ENCODE peak calls at places on chromosomes 6 and 20, in six cellular contexts. One of them, this sample, is unnamed.

GRCh38 chr6:31826793-31827285 is 699 bp upstream of the HSPA1B start:
- DNase-seq in effector memory CD4-positive, alpha-beta T cell: no peak
- DNase-seq in neuronal stem cell: no peak
- DNase-seq in adrenal gland: peak; percentile 90
- DNase-seq in spleen: peak; percentile 90
- DNase-seq in endodermal cell: peak; percentile 85
- DNase-seq in this sample: peak; percentile 91

GRCh38 chr20:4156411-4156810 is 141.1 kb upstream of the RNF24 start:
- DNase-seq in effector memory CD4-positive, alpha-beta T cell: no peak
- DNase-seq in neuronal stem cell: no peak
- DNase-seq in adrenal gland: no peak
- DNase-seq in spleen: peak; percentile 29
- DNase-seq in endodermal cell: no peak
- DNase-seq in this sample: no peak

GRCh38 chr20:59971428-59971827 is 13.2 kb downstream of the CDH26 start:
- DNase-seq in effector memory CD4-positive, alpha-beta T cell: no peak
- DNase-seq in neuronal stem cell: no peak
- DNase-seq in adrenal gland: no peak
- DNase-seq in spleen: no peak
- DNase-seq in endodermal cell: no peak
- DNase-seq in this sample: no peak

GRCh38 chr20:64130876-64131275 is 23.5 kb upstream of the NPBWR2 start:
- DNase-seq in effector memory CD4-positive, alpha-beta T cell: no peak
- DNase-seq in neuronal stem cell: no peak
- DNase-seq in adrenal gland: no peak
- DNase-seq in spleen: peak; percentile 34
- DNase-seq in endodermal cell: no peak
- DNase-seq in this sample: peak; percentile 5

GRCh38 chr6:37103169-37104039 is 66.5 kb upstream of the PIM1 start:
- DNase-seq in effector memory CD4-positive, alpha-beta T cell: no peak
- DNase-seq in neuronal stem cell: no peak
- DNase-seq in adrenal gland: peak; percentile 88
- DNase-seq in spleen: peak; percentile 81
- DNase-seq in endodermal cell: peak; percentile 74
- DNase-seq in this sample: peak; percentile 77

GRCh38 chr6:110476046-110476849 is at the start of gene SLC22A16:
- DNase-seq in effector memory CD4-positive, alpha-beta T cell: no peak
- DNase-seq in neuronal stem cell: no peak
- DNase-seq in adrenal gland: no peak
- DNase-seq in spleen: peak; percentile 83
- DNase-seq in endodermal cell: no peak
- DNase-seq in this sample: no peak

GRCh38 chr20:46267108-46267820 is 41.0 kb downstream of the CDH22 start:
- DNase-seq in effector memory CD4-positive, alpha-beta T cell: no peak
- DNase-seq in neuronal stem cell: no peak
- DNase-seq in adrenal gland: no peak
- DNase-seq in spleen: no peak
- DNase-seq in endodermal cell: no peak
- DNase-seq in this sample: no peak

GRCh38 chr20:35340436-35340835 is 48.2 kb upstream of the FAM83C start:
- DNase-seq in effector memory CD4-positive, alpha-beta T cell: no peak
- DNase-seq in neuronal stem cell: no peak
- DNase-seq in adrenal gland: no peak
- DNase-seq in spleen: no peak
- DNase-seq in endodermal cell: no peak
- DNase-seq in this sample: no peak

GRCh38 chr20:34344256-34344637 is 18.8 kb upstream of the ITCH start:
- DNase-seq in effector memory CD4-positive, alpha-beta T cell: no peak
- DNase-seq in neuronal stem cell: no peak
- DNase-seq in adrenal gland: no peak
- DNase-seq in spleen: no peak
- DNase-seq in endodermal cell: no peak
- DNase-seq in this sample: no peak

GRCh38 chr6:112251170-112251945 is 3.0 kb downstream of the LAMA4 start:
- DNase-seq in effector memory CD4-positive, alpha-beta T cell: no peak
- DNase-seq in neuronal stem cell: no peak
- DNase-seq in adrenal gland: no peak
- DNase-seq in spleen: no peak
- DNase-seq in endodermal cell: no peak
- DNase-seq in this sample: peak; percentile 57
- H3K4me3 ChIP-seq in effector memory CD4-positive, alpha-beta T cell: no peak overlapping the region
- H3K4me3 ChIP-seq in neuronal stem cell: no peak overlapping the region
- H3K4me3 ChIP-seq in adrenal gland: no peak overlapping the region
- H3K4me3 ChIP-seq in spleen: no peak overlapping the region
- H3K4me3 ChIP-seq in endodermal cell: no peak overlapping the region
- H3K4me3 ChIP-seq in this sample: peak overlapping the region; percentile 73

DNA sequence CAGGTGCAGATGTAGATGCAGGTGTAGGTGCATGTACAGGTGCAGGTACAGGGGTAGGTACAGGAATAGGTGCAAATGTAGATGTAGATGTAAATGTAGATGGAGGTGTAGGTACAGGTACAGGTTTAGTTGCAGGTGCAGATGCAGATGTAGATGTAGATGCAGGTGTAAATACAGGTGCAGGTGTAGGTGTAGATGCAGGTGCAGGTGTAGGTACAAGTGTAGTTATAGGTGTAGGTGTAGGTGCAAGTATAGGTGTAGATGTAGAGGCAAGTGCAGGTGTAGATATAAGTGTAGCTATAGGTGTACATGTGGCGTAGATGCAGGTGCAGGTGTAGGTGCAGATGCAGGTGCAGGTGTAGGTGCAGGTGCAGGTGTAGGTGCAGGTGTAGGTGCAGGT is 34.2 kb upstream of the CDH4 start:
- DNase-seq in effector memory CD4-positive, alpha-beta T cell: no peak
- DNase-seq in neuronal stem cell: no peak
- DNase-seq in adrenal gland: no peak
- DNase-seq in spleen: no peak
- DNase-seq in endodermal cell: no peak
- DNase-seq in this sample: no peak
- H3K27me3 ChIP-seq in effector memory CD4-positive, alpha-beta T cell: peaks cover 3% of the 10 kb centered on the region
- H3K27me3 ChIP-seq in neuronal stem cell: no peaks in the 10 kb centered on the region
- H3K27me3 ChIP-seq in adrenal gland: peaks cover 21% of the 10 kb centered on the region
- H3K27me3 ChIP-seq in spleen: no peaks in the 10 kb centered on the region
- H3K27me3 ChIP-seq in endodermal cell: peaks cover 11% of the 10 kb centered on the region
- H3K27me3 ChIP-seq in this sample: no peaks in the 10 kb centered on the region

GRCh38 chr6:43900560-43901329 is 130.7 kb downstream of the VEGFA start:
- DNase-seq in effector memory CD4-positive, alpha-beta T cell: no peak
- DNase-seq in neuronal stem cell: no peak
- DNase-seq in adrenal gland: no peak
- DNase-seq in spleen: peak; percentile 54
- DNase-seq in endodermal cell: no peak
- DNase-seq in this sample: no peak
- H3K4me1 ChIP-seq in effector memory CD4-positive, alpha-beta T cell: no peaks in the 10 kb centered on the region
- H3K4me1 ChIP-seq in neuronal stem cell: no peaks in the 10 kb centered on the region
- H3K4me1 ChIP-seq in adrenal gland: no peaks in the 10 kb centered on the region
- H3K4me1 ChIP-seq in spleen: no peaks in the 10 kb centered on the region
- H3K4me1 ChIP-seq in endodermal cell: peaks cover 24% of the 10 kb centered on the region
- H3K4me1 ChIP-seq in this sample: peaks cover 9% of the 10 kb centered on the region

GRCh38 chr20:43910564-43910963 is 4.1 kb upstream of the TOX2 start:
- DNase-seq in effector memory CD4-positive, alpha-beta T cell: no peak
- DNase-seq in neuronal stem cell: no peak
- DNase-seq in adrenal gland: peak; percentile 41
- DNase-seq in spleen: no peak
- DNase-seq in endodermal cell: peak; percentile 22
- DNase-seq in this sample: no peak
- H3K4me3 ChIP-seq in effector memory CD4-positive, alpha-beta T cell: no peak overlapping the region
- H3K4me3 ChIP-seq in neuronal stem cell: no peak overlapping the region
- H3K4me3 ChIP-seq in adrenal gland: no peak overlapping the region
- H3K4me3 ChIP-seq in spleen: no peak overlapping the region
- H3K4me3 ChIP-seq in endodermal cell: no peak overlapping the region
- H3K4me3 ChIP-seq in this sample: no peak overlapping the region

GRCh38 chr20:20338133-20338730 is 29.7 kb upstream of the INSM1 start:
- DNase-seq in effector memory CD4-positive, alpha-beta T cell: no peak
- DNase-seq in neuronal stem cell: no peak
- DNase-seq in adrenal gland: no peak
- DNase-seq in spleen: no peak
- DNase-seq in endodermal cell: no peak
- DNase-seq in this sample: no peak
- H3K27me3 ChIP-seq in effector memory CD4-positive, alpha-beta T cell: no peaks in the 10 kb centered on the region
- H3K27me3 ChIP-seq in neuronal stem cell: no peaks in the 10 kb centered on the region
- H3K27me3 ChIP-seq in adrenal gland: no peaks in the 10 kb centered on the region
- H3K27me3 ChIP-seq in spleen: no peaks in the 10 kb centered on the region
- H3K27me3 ChIP-seq in endodermal cell: peaks cover 8% of the 10 kb centered on the region
- H3K27me3 ChIP-seq in this sample: no peaks in the 10 kb centered on the region

GRCh38 chr6:47481806-47482205 is 4.2 kb downstream of the CD2AP start:
- DNase-seq in effector memory CD4-positive, alpha-beta T cell: no peak
- DNase-seq in neuronal stem cell: no peak
- DNase-seq in adrenal gland: no peak
- DNase-seq in spleen: no peak
- DNase-seq in endodermal cell: no peak
- DNase-seq in this sample: no peak
- H3K4me1 ChIP-seq in effector memory CD4-positive, alpha-beta T cell: peaks cover 5% of the 10 kb centered on the region
- H3K4me1 ChIP-seq in neuronal stem cell: peaks cover 2% of the 10 kb centered on the region
- H3K4me1 ChIP-seq in adrenal gland: peaks cover 32% of the 10 kb centered on the region
- H3K4me1 ChIP-seq in spleen: peaks cover 49% of the 10 kb centered on the region
- H3K4me1 ChIP-seq in endodermal cell: peaks cover 3% of the 10 kb centered on the region
- H3K4me1 ChIP-seq in this sample: peaks cover 39% of the 10 kb centered on the region